ENCODE peak calls at places on chromosome 3, in eight cellular contexts. W is cardiac muscle cell, L is adrenal gland, G is body of pancreas, U is kidney, D is tibial nerve, Q is H1, E is gastrocnemius medialis. R is an unnamed sample. For H3K4me1 and H3K36me3, the result is how much of the 10 kb centered on the place peaks cover.

GRCh38 chr3:126356373-126357298 is 572 bp downstream of the KLF15 start:
- DNase-seq in W (peak), L (peak), G (peak), U (peak), D (no peak), Q (no peak), E (peak), R (peak)

GRCh38 chr3:31610700-31611275 is 78.1 kb downstream of the STT3B start:
- DNase-seq in W (peak), L (no peak), G (no peak), U (no peak), D (peak), Q (no peak), E (no peak), R (no peak)

GRCh38 chr3:46987485-46988401 is 8.3 kb downstream of the NBEAL2 start:
- DNase-seq in W (peak), L (no peak), G (no peak), U (peak), D (peak), Q (no peak), E (no peak), R (no peak)

GRCh38 chr3:49680493-49681231 is 6.5 kb downstream of the APEH start:
- DNase-seq in W (no peak), L (no peak), G (no peak), U (no peak), D (no peak), Q (no peak), E (no peak), R (no peak)

GRCh38 chr3:195013962-195014361 is 257.0 kb downstream of the XXYLT1 start:
- DNase-seq in W (no peak), L (no peak), G (no peak), U (no peak), D (no peak), Q (no peak), E (no peak), R (no peak)

GRCh38 chr3:106113747-106114146 is 244.9 kb upstream of the CBLB start:
- DNase-seq in W (no peak), L (no peak), G (no peak), U (no peak), D (no peak), Q (no peak), E (no peak), R (no peak)

GRCh38 chr3:131386429-131386926 is 4.9 kb downstream of the NUDT16 start:
- DNase-seq in W (peak), L (peak), G (peak), U (peak), D (peak), Q (no peak), E (peak), R (peak)

GRCh38 chr3:107523361-107524213 is 825 bp downstream of the BBX start:
- DNase-seq in W (peak), L (peak), G (peak), U (peak), D (peak), Q (no peak), E (peak), R (peak)

GRCh38 chr3:141150431-141150830 is 81.2 kb upstream of the PXYLP1 start:
- DNase-seq in W (no peak), L (no peak), G (no peak), U (no peak), D (no peak), Q (no peak), E (no peak), R (no peak)

GRCh38 chr3:27590437-27591320 is 106.5 kb upstream of the SLC4A7 start:
- DNase-seq in W (peak), L (no peak), G (no peak), U (no peak), D (peak), Q (no peak), E (no peak), R (no peak)

GRCh38 chr3:180693656-180694055 is 14.4 kb upstream of the CCDC39 start:
- DNase-seq in W (no peak), L (no peak), G (no peak), U (no peak), D (no peak), Q (no peak), E (no peak), R (no peak)

GRCh38 chr3:197380786-197381185 is 82.4 kb upstream of the DLG1 start:
- DNase-seq in W (no peak), L (no peak), G (no peak), U (peak), D (no peak), Q (no peak), E (peak), R (peak)

GRCh38 chr3:24133942-24134341 is 188.9 kb downstream of the NR1D2 start:
- DNase-seq in W (no peak), L (no peak), G (no peak), U (no peak), D (no peak), Q (no peak), E (no peak), R (no peak)

GRCh38 chr3:87949879-87950208 is 109.0 kb downstream of the CGGBP1 start:
- DNase-seq in W (no peak), L (no peak), G (no peak), U (no peak), D (no peak), Q (no peak), E (no peak), R (no peak)

GRCh38 chr3:153706706-153707105 is 414.5 kb upstream of the ARHGEF26 start:
- DNase-seq in W (no peak), L (no peak), G (no peak), U (no peak), D (no peak), Q (no peak), E (no peak), R (no peak)

GRCh38 chr3:39157359-39157758 is 4.0 kb upstream of the CSRNP1 start:
- DNase-seq in W (no peak), L (no peak), G (no peak), U (no peak), D (no peak), Q (no peak), E (no peak), R (no peak)

GRCh38 chr3:78165876-78166275 is 1126.0 kb downstream of the ROBO2 start:
- DNase-seq in W (no peak), L (no peak), G (no peak), U (no peak), D (no peak), Q (no peak), E (no peak), R (no peak)

GRCh38 chr3:115836944-115837343 is 213.6 kb downstream of the GAP43 start:
- DNase-seq in W (peak), L (no peak), G (no peak), U (no peak), D (no peak), Q (no peak), E (no peak), R (no peak)

GRCh38 chr3:160801386-160802118 is 45.5 kb downstream of the PPM1L start:
- DNase-seq in W (peak), L (peak), G (peak), U (no peak), D (peak), Q (no peak), E (peak), R (peak)

DNA sequence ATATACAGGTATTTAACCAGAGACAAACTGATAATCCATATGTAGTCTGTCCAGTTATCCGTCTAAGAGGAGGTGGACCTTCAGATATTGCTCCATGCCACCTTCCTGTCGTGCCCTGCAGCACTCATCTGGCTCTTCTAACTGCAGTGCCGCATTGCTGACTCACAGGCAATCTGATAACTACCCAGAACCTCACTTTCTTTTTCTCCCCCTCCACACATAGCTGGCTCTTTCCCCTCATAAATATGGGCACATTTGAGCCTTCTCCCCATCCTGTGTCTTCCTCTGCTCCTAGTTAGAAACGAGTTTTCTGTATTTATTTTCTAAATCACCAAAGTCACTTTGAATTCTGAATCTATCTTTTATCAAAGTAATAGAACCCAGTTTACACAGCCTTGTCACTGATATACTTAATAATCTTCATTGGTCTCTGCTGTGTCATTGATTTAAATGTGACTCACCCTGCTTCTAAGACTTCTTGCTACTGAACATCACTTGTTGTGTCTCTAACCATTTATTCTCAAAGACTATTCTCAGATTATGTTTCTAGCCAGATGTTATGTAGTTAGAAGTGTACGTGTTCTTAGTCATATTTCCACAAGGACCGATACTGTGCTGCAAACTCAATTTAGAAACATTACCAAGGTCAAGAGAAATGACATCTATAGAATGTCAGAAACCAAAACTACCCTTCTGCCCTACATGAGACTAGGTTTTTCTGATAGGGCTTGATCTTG is 17.4 kb upstream of the KCNMB2 start:
- DNase-seq in W (no peak), L (peak), G (peak), U (no peak), D (no peak), Q (no peak), E (no peak), R (no peak)
- TF ChIP-seq CTCF in W (no peak), L (no peak), G (no peak), U (no peak), D (no peak), Q (no peak), E (no peak), R (no peak)

GRCh38 chr3:111725706-111726105 is 130.6 kb upstream of the ZBED2 start:
- DNase-seq in W (peak), L (no peak), G (no peak), U (no peak), D (no peak), Q (no peak), E (no peak), R (no peak)
- H3K4me1 ChIP-seq in W (under half), L (under half), G (under half), U (under half), D (under half), Q (under half), E (under half), R (under half)

GRCh38 chr3:149204390-149204991 is 17.1 kb downstream of the CP start:
- DNase-seq in W (no peak), L (no peak), G (no peak), U (no peak), D (no peak), Q (no peak), E (no peak), R (no peak)
- H3K36me3 ChIP-seq in W (under half), L (under half), G (under half), U (under half), D (under half), Q (under half), E (under half), R (under half)

GRCh38 chr3:186095584-186096061 is 13.3 kb downstream of the ETV5 start:
- DNase-seq in W (no peak), L (peak), G (no peak), U (no peak), D (no peak), Q (no peak), E (no peak), R (peak)
- TF ChIP-seq CTCF in W (no peak), L (no peak), G (no peak), U (no peak), D (no peak), Q (no peak), E (no peak), R (no peak)